ENCODE peak calls at places on chromosomes 13 and 19, in ten cellular contexts. One of them, this sample, is unnamed.

GRCh38 chr19:40367577-40368434 is 19.3 kb downstream of the PLD3 start:
- DNase-seq in left ventricle myocardium inferior: no peak
- DNase-seq in AG04449: no peak
- DNase-seq in GM12865: no peak
- DNase-seq in body of pancreas: no peak
- DNase-seq in stomach: no peak
- DNase-seq in Panc1: no peak
- DNase-seq in foreskin fibroblast: no peak
- DNase-seq in fibroblast of mammary gland: no peak
- DNase-seq in CD8-positive, alpha-beta T cell: no peak
- DNase-seq in this sample: no peak

GRCh38 chr13:68185767-68186166 is 955.6 kb upstream of the PCDH9 start:
- DNase-seq in fibroblast of mammary gland: peak
- DNase-seq in foreskin fibroblast: no peak
- DNase-seq in stomach: no peak
- DNase-seq in AG04449: no peak
- DNase-seq in body of pancreas: no peak
- DNase-seq in CD8-positive, alpha-beta T cell: no peak
- DNase-seq in GM12865: no peak
- DNase-seq in Panc1: no peak
- DNase-seq in left ventricle myocardium inferior: no peak
- DNase-seq in this sample: no peak

GRCh38 chr19:37979547-37980082 is 72.6 kb downstream of the SIPA1L3 start:
- DNase-seq in GM12865: peak
- DNase-seq in left ventricle myocardium inferior: no peak
- DNase-seq in AG04449: no peak
- DNase-seq in Panc1: no peak
- DNase-seq in foreskin fibroblast: no peak
- DNase-seq in CD8-positive, alpha-beta T cell: no peak
- DNase-seq in body of pancreas: no peak
- DNase-seq in stomach: peak
- DNase-seq in fibroblast of mammary gland: no peak
- DNase-seq in this sample: no peak

GRCh38 chr19:1269478-1270167 is 491 bp downstream of the CIRBP start:
- DNase-seq in GM12865: peak
- DNase-seq in Panc1: no peak
- DNase-seq in AG04449: no peak
- DNase-seq in CD8-positive, alpha-beta T cell: peak
- DNase-seq in fibroblast of mammary gland: peak
- DNase-seq in left ventricle myocardium inferior: peak
- DNase-seq in stomach: peak
- DNase-seq in body of pancreas: peak
- DNase-seq in foreskin fibroblast: peak
- DNase-seq in this sample: peak

GRCh38 chr19:39160889-39161672 is 35.5 kb downstream of the PAK4 start:
- DNase-seq in AG04449: no peak
- DNase-seq in Panc1: no peak
- DNase-seq in fibroblast of mammary gland: peak
- DNase-seq in GM12865: no peak
- DNase-seq in foreskin fibroblast: no peak
- DNase-seq in left ventricle myocardium inferior: no peak
- DNase-seq in stomach: no peak
- DNase-seq in CD8-positive, alpha-beta T cell: no peak
- DNase-seq in body of pancreas: no peak
- DNase-seq in this sample: peak

GRCh38 chr13:33758113-33758512 is 59.8 kb upstream of the RFC3 start:
- DNase-seq in CD8-positive, alpha-beta T cell: no peak
- DNase-seq in AG04449: no peak
- DNase-seq in foreskin fibroblast: no peak
- DNase-seq in stomach: no peak
- DNase-seq in left ventricle myocardium inferior: no peak
- DNase-seq in Panc1: no peak
- DNase-seq in fibroblast of mammary gland: no peak
- DNase-seq in body of pancreas: no peak
- DNase-seq in GM12865: peak
- DNase-seq in this sample: no peak

GRCh38 chr13:42327725-42328124 is 55.8 kb downstream of the AKAP11 start:
- DNase-seq in GM12865: peak
- DNase-seq in AG04449: no peak
- DNase-seq in foreskin fibroblast: no peak
- DNase-seq in CD8-positive, alpha-beta T cell: no peak
- DNase-seq in stomach: no peak
- DNase-seq in left ventricle myocardium inferior: no peak
- DNase-seq in Panc1: no peak
- DNase-seq in body of pancreas: no peak
- DNase-seq in fibroblast of mammary gland: no peak
- DNase-seq in this sample: no peak

GRCh38 chr13:61874970-61875579 is 459.4 kb upstream of the PCDH20 start:
- DNase-seq in Panc1: no peak
- DNase-seq in foreskin fibroblast: no peak
- DNase-seq in body of pancreas: no peak
- DNase-seq in fibroblast of mammary gland: no peak
- DNase-seq in CD8-positive, alpha-beta T cell: no peak
- DNase-seq in left ventricle myocardium inferior: no peak
- DNase-seq in GM12865: no peak
- DNase-seq in AG04449: no peak
- DNase-seq in stomach: no peak
- DNase-seq in this sample: no peak

GRCh38 chr19:38703509-38703908 is 40.8 kb downstream of the CAPN12 start:
- DNase-seq in Panc1: no peak
- DNase-seq in body of pancreas: no peak
- DNase-seq in CD8-positive, alpha-beta T cell: no peak
- DNase-seq in AG04449: no peak
- DNase-seq in GM12865: no peak
- DNase-seq in foreskin fibroblast: no peak
- DNase-seq in left ventricle myocardium inferior: no peak
- DNase-seq in stomach: no peak
- DNase-seq in fibroblast of mammary gland: no peak
- DNase-seq in this sample: no peak

GRCh38 chr19:52946322-52947310 is 16.1 kb downstream of the ZNF816 start:
- DNase-seq in AG04449: no peak
- DNase-seq in CD8-positive, alpha-beta T cell: no peak
- DNase-seq in body of pancreas: peak
- DNase-seq in Panc1: no peak
- DNase-seq in GM12865: no peak
- DNase-seq in stomach: peak
- DNase-seq in foreskin fibroblast: peak
- DNase-seq in fibroblast of mammary gland: peak
- DNase-seq in left ventricle myocardium inferior: peak
- DNase-seq in this sample: no peak

GRCh38 chr13:18996627-18997051 is 185.0 kb downstream of the TUBA3C start:
- DNase-seq in foreskin fibroblast: no peak
- DNase-seq in AG04449: no peak
- DNase-seq in Panc1: no peak
- DNase-seq in body of pancreas: peak
- DNase-seq in stomach: peak
- DNase-seq in CD8-positive, alpha-beta T cell: no peak
- DNase-seq in left ventricle myocardium inferior: no peak
- DNase-seq in GM12865: no peak
- DNase-seq in fibroblast of mammary gland: no peak
- DNase-seq in this sample: no peak

GRCh38 chr19:10412257-10412977 is 7.9 kb upstream of the PDE4A start:
- DNase-seq in CD8-positive, alpha-beta T cell: no peak
- DNase-seq in body of pancreas: no peak
- DNase-seq in fibroblast of mammary gland: no peak
- DNase-seq in foreskin fibroblast: no peak
- DNase-seq in GM12865: peak
- DNase-seq in left ventricle myocardium inferior: no peak
- DNase-seq in Panc1: no peak
- DNase-seq in stomach: no peak
- DNase-seq in AG04449: no peak
- DNase-seq in this sample: no peak

GRCh38 chr13:105147481-105147880 is 1388.0 kb downstream of the EFNB2 start:
- DNase-seq in body of pancreas: no peak
- DNase-seq in CD8-positive, alpha-beta T cell: no peak
- DNase-seq in stomach: no peak
- DNase-seq in left ventricle myocardium inferior: no peak
- DNase-seq in GM12865: no peak
- DNase-seq in foreskin fibroblast: no peak
- DNase-seq in Panc1: no peak
- DNase-seq in fibroblast of mammary gland: no peak
- DNase-seq in AG04449: peak
- DNase-seq in this sample: no peak

GRCh38 chr19:34308381-34309367 is 54.3 kb downstream of the GARRE1 start:
- DNase-seq in fibroblast of mammary gland: peak
- DNase-seq in Panc1: no peak
- DNase-seq in AG04449: no peak
- DNase-seq in body of pancreas: no peak
- DNase-seq in GM12865: peak
- DNase-seq in foreskin fibroblast: no peak
- DNase-seq in stomach: no peak
- DNase-seq in CD8-positive, alpha-beta T cell: peak
- DNase-seq in left ventricle myocardium inferior: no peak
- DNase-seq in this sample: peak

GRCh38 chr19:3683866-3684816 is 16.1 kb downstream of the PIP5K1C start:
- DNase-seq in stomach: no peak
- DNase-seq in Panc1: no peak
- DNase-seq in foreskin fibroblast: peak
- DNase-seq in body of pancreas: no peak
- DNase-seq in fibroblast of mammary gland: peak
- DNase-seq in GM12865: peak
- DNase-seq in AG04449: no peak
- DNase-seq in CD8-positive, alpha-beta T cell: no peak
- DNase-seq in left ventricle myocardium inferior: no peak
- DNase-seq in this sample: no peak

DNA sequence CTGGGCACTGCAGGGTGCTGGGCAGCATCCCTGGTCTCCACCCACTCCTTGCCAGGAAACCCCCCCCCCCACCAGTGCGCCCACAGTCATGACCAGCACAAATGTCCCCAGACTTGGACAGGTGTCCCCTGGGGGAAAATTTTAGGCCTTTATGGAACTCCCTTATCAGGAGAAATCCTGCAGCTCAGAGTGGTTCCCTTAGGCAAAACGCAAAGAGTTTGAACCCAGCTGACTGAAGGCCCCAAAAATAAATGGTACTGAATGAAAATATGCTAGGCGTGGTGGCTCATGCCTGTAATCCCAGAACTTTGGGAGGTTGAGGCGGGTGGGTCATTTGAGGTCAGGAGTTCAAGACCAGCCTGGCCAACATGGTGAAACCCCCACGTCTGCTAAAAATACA is 51.8 kb downstream of the GADD45B start:
- DNase-seq in Panc1: no peak
- DNase-seq in fibroblast of mammary gland: no peak
- DNase-seq in GM12865: no peak
- DNase-seq in stomach: no peak
- DNase-seq in foreskin fibroblast: no peak
- DNase-seq in CD8-positive, alpha-beta T cell: no peak
- DNase-seq in AG04449: no peak
- DNase-seq in body of pancreas: no peak
- DNase-seq in left ventricle myocardium inferior: no peak
- DNase-seq in this sample: no peak
- TF ChIP-seq CTCF in Panc1: no peak
- TF ChIP-seq CTCF in fibroblast of mammary gland: no peak
- TF ChIP-seq CTCF in GM12865: no peak
- TF ChIP-seq CTCF in stomach: no peak
- TF ChIP-seq CTCF in foreskin fibroblast: no peak
- TF ChIP-seq CTCF in CD8-positive, alpha-beta T cell: no peak
- TF ChIP-seq CTCF in AG04449: no peak
- TF ChIP-seq CTCF in body of pancreas: no peak
- TF ChIP-seq CTCF in left ventricle myocardium inferior: no peak
- TF ChIP-seq CTCF in this sample: no peak

GRCh38 chr19:48717059-48717395 is 2.5 kb downstream of the MAMSTR start:
- DNase-seq in CD8-positive, alpha-beta T cell: no peak
- DNase-seq in AG04449: no peak
- DNase-seq in foreskin fibroblast: no peak
- DNase-seq in left ventricle myocardium inferior: no peak
- DNase-seq in GM12865: no peak
- DNase-seq in fibroblast of mammary gland: peak
- DNase-seq in stomach: no peak
- DNase-seq in Panc1: no peak
- DNase-seq in body of pancreas: no peak
- DNase-seq in this sample: peak
- H3K4me3 ChIP-seq in CD8-positive, alpha-beta T cell: no peak
- H3K4me3 ChIP-seq in AG04449: peak
- H3K4me3 ChIP-seq in foreskin fibroblast: peak
- H3K4me3 ChIP-seq in left ventricle myocardium inferior: peak
- H3K4me3 ChIP-seq in GM12865: no peak
- H3K4me3 ChIP-seq in fibroblast of mammary gland: peak
- H3K4me3 ChIP-seq in stomach: peak
- H3K4me3 ChIP-seq in Panc1: peak
- H3K4me3 ChIP-seq in body of pancreas: no peak
- H3K4me3 ChIP-seq in this sample: peak

GRCh38 chr19:36212895-36213294 is 1.6 kb downstream of the ZNF565 start:
- DNase-seq in stomach: no peak
- DNase-seq in left ventricle myocardium inferior: no peak
- DNase-seq in GM12865: no peak
- DNase-seq in AG04449: no peak
- DNase-seq in body of pancreas: no peak
- DNase-seq in foreskin fibroblast: no peak
- DNase-seq in CD8-positive, alpha-beta T cell: no peak
- DNase-seq in fibroblast of mammary gland: no peak
- DNase-seq in Panc1: no peak
- DNase-seq in this sample: no peak

GRCh38 chr19:36213793-36214387 is 575 bp downstream of the ZNF565 start:
- DNase-seq in stomach: no peak
- DNase-seq in Panc1: no peak
- DNase-seq in fibroblast of mammary gland: peak
- DNase-seq in AG04449: no peak
- DNase-seq in body of pancreas: peak
- DNase-seq in CD8-positive, alpha-beta T cell: no peak
- DNase-seq in foreskin fibroblast: peak
- DNase-seq in left ventricle myocardium inferior: no peak
- DNase-seq in GM12865: no peak
- DNase-seq in this sample: peak

GRCh38 chr19:36215276-36216171 is 618 bp downstream of the ZNF146 start:
- DNase-seq in GM12865: peak
- DNase-seq in AG04449: no peak
- DNase-seq in body of pancreas: no peak
- DNase-seq in stomach: no peak
- DNase-seq in left ventricle myocardium inferior: no peak
- DNase-seq in CD8-positive, alpha-beta T cell: no peak
- DNase-seq in foreskin fibroblast: no peak
- DNase-seq in fibroblast of mammary gland: peak
- DNase-seq in Panc1: no peak
- DNase-seq in this sample: peak

GRCh38 chr19:36210497-36210896 is 4.0 kb downstream of the ZNF565 start:
- DNase-seq in left ventricle myocardium inferior: no peak
- DNase-seq in CD8-positive, alpha-beta T cell: no peak
- DNase-seq in foreskin fibroblast: no peak
- DNase-seq in AG04449: no peak
- DNase-seq in Panc1: no peak
- DNase-seq in fibroblast of mammary gland: no peak
- DNase-seq in body of pancreas: no peak
- DNase-seq in stomach: no peak
- DNase-seq in GM12865: no peak
- DNase-seq in this sample: no peak

GRCh38 chr19:36214388-36215275 is at the start of the genes ZNF146 and ZNF565:
- DNase-seq in stomach: peak
- DNase-seq in AG04449: peak
- DNase-seq in body of pancreas: peak
- DNase-seq in left ventricle myocardium inferior: peak
- DNase-seq in Panc1: peak
- DNase-seq in foreskin fibroblast: peak
- DNase-seq in fibroblast of mammary gland: peak
- DNase-seq in GM12865: peak
- DNase-seq in CD8-positive, alpha-beta T cell: peak
- DNase-seq in this sample: peak
- TF ChIP-seq CTCF in stomach: peak
- TF ChIP-seq CTCF in AG04449: peak
- TF ChIP-seq CTCF in body of pancreas: no peak
- TF ChIP-seq CTCF in left ventricle myocardium inferior: peak
- TF ChIP-seq CTCF in Panc1: no peak
- TF ChIP-seq CTCF in foreskin fibroblast: no peak
- TF ChIP-seq CTCF in fibroblast of mammary gland: no peak
- TF ChIP-seq CTCF in GM12865: no peak
- TF ChIP-seq CTCF in CD8-positive, alpha-beta T cell: no peak
- TF ChIP-seq CTCF in this sample: peak

GRCh38 chr13:108958013-108958376 is 328.6 kb downstream of the MYO16 start:
- DNase-seq in foreskin fibroblast: no peak
- DNase-seq in AG04449: no peak
- DNase-seq in stomach: no peak
- DNase-seq in Panc1: no peak
- DNase-seq in body of pancreas: no peak
- DNase-seq in CD8-positive, alpha-beta T cell: no peak
- DNase-seq in left ventricle myocardium inferior: no peak
- DNase-seq in GM12865: no peak
- DNase-seq in fibroblast of mammary gland: no peak
- DNase-seq in this sample: no peak
- H3K4me3 ChIP-seq in foreskin fibroblast: no peak
- H3K4me3 ChIP-seq in AG04449: no peak
- H3K4me3 ChIP-seq in stomach: no peak
- H3K4me3 ChIP-seq in Panc1: no peak
- H3K4me3 ChIP-seq in body of pancreas: no peak
- H3K4me3 ChIP-seq in CD8-positive, alpha-beta T cell: no peak
- H3K4me3 ChIP-seq in left ventricle myocardium inferior: no peak
- H3K4me3 ChIP-seq in GM12865: no peak
- H3K4me3 ChIP-seq in fibroblast of mammary gland: no peak
- H3K4me3 ChIP-seq in this sample: no peak

This sample was measured in AG10803.